ENCODE peak calls at places on chromosomes 12 and 14, in four cellular contexts. One of them, this sample, is unnamed.

GRCh38 chr12:75979181-75979580 is 52.4 kb downstream of the PHLDA1 start:
- DNase-seq in prostate gland: no peak
- DNase-seq in effector memory CD4-positive, alpha-beta T cell: peak; percentile 13
- DNase-seq in GM23248: peak; percentile 70
- DNase-seq in this sample: peak; percentile 76

GRCh38 chr12:132174703-132175490 is 30.6 kb downstream of the NOC4L start:
- DNase-seq in effector memory CD4-positive, alpha-beta T cell: no peak
- DNase-seq in GM23248: no peak
- DNase-seq in prostate gland: no peak
- DNase-seq in this sample: no peak

GRCh38 chr12:131510431-131510830 is 200.5 kb upstream of the SFSWAP start:
- DNase-seq in effector memory CD4-positive, alpha-beta T cell: no peak
- DNase-seq in GM23248: no peak
- DNase-seq in prostate gland: no peak
- DNase-seq in this sample: no peak

GRCh38 chr12:105090361-105090760 is 6.1 kb upstream of the ALDH1L2 start:
- DNase-seq in GM23248: no peak
- DNase-seq in prostate gland: no peak
- DNase-seq in effector memory CD4-positive, alpha-beta T cell: no peak
- DNase-seq in this sample: no peak

GRCh38 chr14:75134644-75135043 is 7.8 kb upstream of the NEK9 start:
- DNase-seq in effector memory CD4-positive, alpha-beta T cell: no peak
- DNase-seq in GM23248: no peak
- DNase-seq in prostate gland: no peak
- DNase-seq in this sample: no peak

GRCh38 chr12:96466939-96467751 is 22.2 kb upstream of the CFAP54 start:
- DNase-seq in prostate gland: no peak
- DNase-seq in effector memory CD4-positive, alpha-beta T cell: no peak
- DNase-seq in GM23248: peak; percentile 45
- DNase-seq in this sample: no peak

GRCh38 chr12:86914716-86915115 is 658.5 kb upstream of the MGAT4C start:
- DNase-seq in prostate gland: no peak
- DNase-seq in GM23248: peak; percentile 53
- DNase-seq in effector memory CD4-positive, alpha-beta T cell: no peak
- DNase-seq in this sample: no peak

GRCh38 chr14:77041837-77042557 is 13.5 kb upstream of the IRF2BPL start:
- DNase-seq in effector memory CD4-positive, alpha-beta T cell: no peak
- DNase-seq in prostate gland: peak; percentile 68
- DNase-seq in GM23248: peak; percentile 95
- DNase-seq in this sample: no peak

GRCh38 chr14:88384653-88385205 is 728 bp upstream of the SPATA7 start:
- DNase-seq in effector memory CD4-positive, alpha-beta T cell: no peak
- DNase-seq in GM23248: peak; percentile 53
- DNase-seq in prostate gland: no peak
- DNase-seq in this sample: no peak

GRCh38 chr14:104746951-104747481 is 5.9 kb upstream of the SIVA1 start:
- DNase-seq in effector memory CD4-positive, alpha-beta T cell: no peak
- DNase-seq in prostate gland: peak; percentile 86
- DNase-seq in GM23248: peak; percentile 94
- DNase-seq in this sample: no peak

GRCh38 chr12:44253338-44253856 is 417.5 kb downstream of the TMEM117 start:
- DNase-seq in GM23248: no peak
- DNase-seq in prostate gland: no peak
- DNase-seq in effector memory CD4-positive, alpha-beta T cell: no peak
- DNase-seq in this sample: no peak

GRCh38 chr14:56975521-56975920 is 165.2 kb upstream of the OTX2 start:
- DNase-seq in effector memory CD4-positive, alpha-beta T cell: no peak
- DNase-seq in prostate gland: no peak
- DNase-seq in GM23248: no peak
- DNase-seq in this sample: no peak

GRCh38 chr12:120406080-120406479 is 31.8 kb upstream of the COX6A1 start:
- DNase-seq in effector memory CD4-positive, alpha-beta T cell: no peak
- DNase-seq in prostate gland: no peak
- DNase-seq in GM23248: no peak
- DNase-seq in this sample: no peak

GRCh38 chr12:54394281-54394719 is 9.8 kb upstream of the ZNF385A start:
- DNase-seq in prostate gland: peak; percentile 67
- DNase-seq in effector memory CD4-positive, alpha-beta T cell: no peak
- DNase-seq in GM23248: peak; percentile 72
- DNase-seq in this sample: no peak

GRCh38 chr12:91778938-91779400 is 366.7 kb downstream of the BTG1 start:
- DNase-seq in effector memory CD4-positive, alpha-beta T cell: peak; percentile 15
- DNase-seq in GM23248: peak; percentile 93
- DNase-seq in prostate gland: peak; percentile 5
- DNase-seq in this sample: peak; percentile 54

GRCh38 chr12:90729741-90730140 is 225.2 kb downstream of the CCER1 start:
- DNase-seq in GM23248: peak; percentile 19
- DNase-seq in effector memory CD4-positive, alpha-beta T cell: no peak
- DNase-seq in prostate gland: no peak
- DNase-seq in this sample: no peak

DNA sequence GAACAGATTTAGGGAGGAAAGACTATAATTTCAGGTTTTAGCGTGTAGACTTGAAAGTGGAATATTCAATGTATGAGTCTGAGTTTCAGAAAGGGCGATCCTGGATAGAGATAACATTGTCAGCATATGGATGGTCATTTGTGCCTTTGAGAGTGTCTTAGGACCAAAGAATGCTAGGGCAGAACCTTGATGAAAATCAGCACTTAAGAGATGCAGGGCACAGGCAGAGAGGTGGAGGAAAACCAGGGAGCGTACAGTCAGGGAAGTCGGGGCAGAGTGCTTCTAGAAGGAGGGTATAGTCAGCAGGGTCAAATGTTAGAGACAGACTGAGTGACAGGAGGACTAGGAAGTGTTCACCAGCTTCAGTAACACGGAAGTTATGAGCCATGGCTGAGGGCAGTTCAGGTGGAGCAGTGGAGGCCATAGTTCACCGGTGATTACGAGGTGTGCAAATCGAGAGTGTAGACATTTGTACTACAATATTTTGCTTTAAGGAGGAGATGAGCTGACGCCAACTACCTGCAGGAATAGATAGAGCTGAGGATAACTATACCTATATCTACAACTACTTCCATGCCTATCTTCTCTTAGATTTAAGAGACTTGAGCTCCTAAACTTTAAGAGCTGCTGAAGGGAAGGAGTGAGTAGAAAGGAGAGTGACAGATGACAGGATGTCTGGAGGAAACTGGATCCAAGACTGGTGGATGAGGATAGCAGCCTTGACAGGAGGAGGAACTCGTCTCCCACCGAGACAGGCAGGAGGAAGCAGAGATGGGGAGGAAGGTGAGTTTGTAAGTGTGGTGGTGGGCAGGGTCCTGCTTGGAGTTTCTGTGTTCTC is 6.6 kb downstream of the CBLN3 start:
- DNase-seq in effector memory CD4-positive, alpha-beta T cell: no peak
- DNase-seq in GM23248: no peak
- DNase-seq in prostate gland: no peak
- DNase-seq in this sample: no peak
- H3K27ac ChIP-seq in effector memory CD4-positive, alpha-beta T cell: no peak overlapping the region
- H3K27ac ChIP-seq in GM23248: no peak overlapping the region
- H3K27ac ChIP-seq in prostate gland: no peak overlapping the region
- H3K27ac ChIP-seq in this sample: no peak overlapping the region

GRCh38 chr12:3199551-3200031 is 122.4 kb downstream of the TSPAN9 start:
- DNase-seq in prostate gland: no peak
- DNase-seq in effector memory CD4-positive, alpha-beta T cell: no peak
- DNase-seq in GM23248: peak; percentile 56
- DNase-seq in this sample: no peak
- H3K4me3 ChIP-seq in prostate gland: peak overlapping the region; percentile 36
- H3K4me3 ChIP-seq in effector memory CD4-positive, alpha-beta T cell: no peak overlapping the region
- H3K4me3 ChIP-seq in GM23248: peak overlapping the region; percentile 73
- H3K4me3 ChIP-seq in this sample: no peak overlapping the region

GRCh38 chr12:38201461-38202276 is 114.9 kb upstream of the ALG10B start:
- DNase-seq in GM23248: no peak
- DNase-seq in effector memory CD4-positive, alpha-beta T cell: no peak
- DNase-seq in prostate gland: no peak
- DNase-seq in this sample: no peak

GRCh38 chr12:38204831-38205230 is 111.7 kb upstream of the ALG10B start:
- DNase-seq in prostate gland: no peak
- DNase-seq in GM23248: no peak
- DNase-seq in effector memory CD4-positive, alpha-beta T cell: no peak
- DNase-seq in this sample: no peak
- H3K9me3 ChIP-seq in prostate gland: no peaks in the 10 kb centered on the region
- H3K9me3 ChIP-seq in GM23248: no peaks in the 10 kb centered on the region
- H3K9me3 ChIP-seq in effector memory CD4-positive, alpha-beta T cell: no peaks in the 10 kb centered on the region
- H3K9me3 ChIP-seq in this sample: no peaks in the 10 kb centered on the region

DNA sequence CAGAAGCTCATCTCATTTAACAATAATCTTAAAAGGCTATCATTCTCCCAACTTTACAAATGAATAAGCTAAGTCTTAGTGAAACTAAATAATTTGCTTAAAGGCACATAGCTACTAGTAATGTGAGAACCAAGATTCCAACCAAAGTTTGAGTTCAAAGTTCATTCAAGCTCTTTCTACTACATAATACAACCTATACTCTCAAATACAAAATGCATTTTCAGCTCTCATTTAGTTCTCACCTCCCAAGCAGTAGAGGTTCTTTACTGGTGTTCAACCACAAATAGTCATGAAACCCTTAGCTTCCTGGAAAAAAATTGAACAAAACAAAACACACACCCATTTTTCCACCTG is 43.5 kb downstream of the DDHD1 start:
- DNase-seq in GM23248: no peak
- DNase-seq in prostate gland: no peak
- DNase-seq in effector memory CD4-positive, alpha-beta T cell: no peak
- DNase-seq in this sample: no peak
- H3K27ac ChIP-seq in GM23248: peak overlapping the region; percentile 75
- H3K27ac ChIP-seq in prostate gland: no peak overlapping the region
- H3K27ac ChIP-seq in effector memory CD4-positive, alpha-beta T cell: peak overlapping the region; percentile 63
- H3K27ac ChIP-seq in this sample: peak overlapping the region; percentile 83

GRCh38 chr12:57112492-57113294 is 1.5 kb upstream of the STAT6 start:
- DNase-seq in prostate gland: no peak
- DNase-seq in effector memory CD4-positive, alpha-beta T cell: no peak
- DNase-seq in GM23248: no peak
- DNase-seq in this sample: no peak
- H3K4me3 ChIP-seq in prostate gland: peak overlapping the region; percentile 47
- H3K4me3 ChIP-seq in effector memory CD4-positive, alpha-beta T cell: peak overlapping the region; percentile 76
- H3K4me3 ChIP-seq in GM23248: peak overlapping the region; percentile 83
- H3K4me3 ChIP-seq in this sample: peak overlapping the region; percentile 88

GRCh38 chr14:100304825-100305445 is 1.3 kb downstream of the SLC25A29 start:
- DNase-seq in GM23248: peak; percentile 59
- DNase-seq in prostate gland: peak; percentile 86
- DNase-seq in effector memory CD4-positive, alpha-beta T cell: peak; percentile 5
- DNase-seq in this sample: no peak
- H3K9me3 ChIP-seq in GM23248: no peaks in the 10 kb centered on the region
- H3K9me3 ChIP-seq in prostate gland: no peaks in the 10 kb centered on the region
- H3K9me3 ChIP-seq in effector memory CD4-positive, alpha-beta T cell: no peaks in the 10 kb centered on the region
- H3K9me3 ChIP-seq in this sample: no peaks in the 10 kb centered on the region

DNA sequence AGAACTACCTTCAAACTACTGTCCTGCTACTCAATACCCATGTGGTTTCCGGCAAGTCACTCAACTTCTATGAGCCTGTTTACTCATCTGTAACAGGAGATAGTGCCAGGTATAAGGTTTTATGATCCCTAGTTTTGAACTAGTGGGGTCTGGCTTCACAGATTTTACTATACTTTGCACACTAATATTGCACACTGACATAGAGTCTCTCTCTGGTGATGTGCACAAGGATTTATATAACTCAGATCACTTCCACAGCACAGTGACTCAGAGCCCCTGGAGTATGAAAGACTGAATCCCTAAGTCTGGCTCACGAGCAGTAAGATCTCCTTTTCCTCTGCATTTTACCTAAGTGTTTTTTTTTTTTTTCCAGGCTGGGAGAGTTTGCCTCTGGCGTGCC is 69.7 kb upstream of the SLC38A2 start:
- DNase-seq in effector memory CD4-positive, alpha-beta T cell: no peak
- DNase-seq in GM23248: peak; percentile 82
- DNase-seq in prostate gland: no peak
- DNase-seq in this sample: no peak
- H3K27ac ChIP-seq in effector memory CD4-positive, alpha-beta T cell: no peak overlapping the region
- H3K27ac ChIP-seq in GM23248: peak overlapping the region; percentile 66
- H3K27ac ChIP-seq in prostate gland: no peak overlapping the region
- H3K27ac ChIP-seq in this sample: no peak overlapping the region

DNA sequence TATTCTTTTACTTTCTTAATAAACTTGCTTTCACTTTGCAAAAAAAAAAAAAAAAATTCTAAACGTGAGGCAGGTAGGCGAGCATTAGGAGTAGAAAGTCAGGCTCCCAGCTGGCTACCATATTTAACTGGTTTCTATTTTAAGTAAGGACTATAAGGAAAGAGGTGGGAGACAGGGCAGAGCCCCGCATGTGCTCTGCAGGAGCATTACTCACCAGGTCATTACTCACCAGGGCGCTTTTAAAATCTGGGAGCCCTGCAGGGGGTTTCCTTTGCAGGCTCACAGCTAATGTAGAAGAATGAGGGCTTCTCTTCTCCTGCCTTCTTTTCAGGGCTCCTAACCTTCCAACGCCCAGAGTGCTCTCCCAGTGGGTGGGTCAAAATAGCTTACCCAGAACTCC is 14.0 kb upstream of the DPF3 start:
- DNase-seq in GM23248: peak; percentile 81
- DNase-seq in effector memory CD4-positive, alpha-beta T cell: no peak
- DNase-seq in prostate gland: no peak
- DNase-seq in this sample: no peak
- H3K4me3 ChIP-seq in GM23248: no peak overlapping the region
- H3K4me3 ChIP-seq in effector memory CD4-positive, alpha-beta T cell: no peak overlapping the region
- H3K4me3 ChIP-seq in prostate gland: no peak overlapping the region
- H3K4me3 ChIP-seq in this sample: no peak overlapping the region

GRCh38 chr14:95943699-95944098 is 67.1 kb downstream of the TUNAR start:
- DNase-seq in GM23248: no peak
- DNase-seq in effector memory CD4-positive, alpha-beta T cell: no peak
- DNase-seq in prostate gland: no peak
- DNase-seq in this sample: no peak

GRCh38 chr14:95941897-95942296 is 65.3 kb downstream of the TUNAR start:
- DNase-seq in GM23248: no peak
- DNase-seq in prostate gland: no peak
- DNase-seq in effector memory CD4-positive, alpha-beta T cell: no peak
- DNase-seq in this sample: no peak

GRCh38 chr14:95948608-95949007 is 72.0 kb downstream of the TUNAR start:
- DNase-seq in effector memory CD4-positive, alpha-beta T cell: no peak
- DNase-seq in prostate gland: no peak
- DNase-seq in GM23248: no peak
- DNase-seq in this sample: no peak

DNA sequence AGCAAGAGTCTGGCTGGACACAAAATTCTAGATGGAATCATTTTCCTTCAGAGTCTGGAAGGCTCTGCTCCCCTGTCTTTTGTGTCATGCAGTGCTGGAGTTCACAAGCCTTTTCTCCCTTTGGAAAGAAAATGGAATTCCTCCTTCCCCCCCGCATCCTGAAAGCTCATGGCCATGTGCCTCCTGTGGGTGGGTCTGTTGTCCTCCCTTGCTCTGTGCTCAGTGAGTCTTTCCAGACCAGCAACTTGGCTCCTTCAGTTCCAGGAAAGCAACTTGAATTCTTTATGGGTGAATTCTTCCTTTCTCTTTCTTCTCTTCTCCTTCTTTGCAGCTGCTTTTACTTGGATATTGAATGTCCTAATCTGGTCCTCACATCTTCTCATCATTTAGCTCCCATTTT is 70.2 kb downstream of the TUNAR start:
- DNase-seq in prostate gland: no peak
- DNase-seq in GM23248: no peak
- DNase-seq in effector memory CD4-positive, alpha-beta T cell: no peak
- DNase-seq in this sample: no peak
- H3K9me3 ChIP-seq in prostate gland: no peaks in the 10 kb centered on the region
- H3K9me3 ChIP-seq in GM23248: no peaks in the 10 kb centered on the region
- H3K9me3 ChIP-seq in effector memory CD4-positive, alpha-beta T cell: no peaks in the 10 kb centered on the region
- H3K9me3 ChIP-seq in this sample: peaks cover 9% of the 10 kb centered on the region

This sample was measured in CD4-positive, CD25-positive, alpha-beta regulatory T cell.